ENCODE peak calls at places on chromosomes 11 and 22, in eight cellular contexts. W is posterior cingulate gyrus, G is GM04503, N is mucosa of descending colon, Q is SJSA1, O is mesenteric fat pad, E is astrocyte of the spinal cord, Z is NCI-H2081. I is an unnamed sample.

GRCh38 chr11:75790986-75791385 is 22.4 kb downstream of the DGAT2 start:
- DNase-seq in O (no peak), Z (no peak), W (no peak), G (no peak), Q (no peak), E (no peak), N (no peak), I (no peak)

GRCh38 chr11:125167292-125167953 is 2.9 kb downstream of the PKNOX2 start:
- DNase-seq in N (peak), G (no peak), W (no peak), E (peak), Z (no peak), Q (no peak), O (peak), I (no peak)

GRCh38 chr11:83676061-83676460 is 389.9 kb upstream of the CCDC90B start:
- DNase-seq in W (no peak), G (no peak), Z (no peak), N (no peak), E (no peak), O (no peak), Q (no peak), I (no peak)

GRCh38 chr22:31295831-31296230 is 3.5 kb upstream of the PIK3IP1 start:
- DNase-seq in G (no peak), O (no peak), E (no peak), W (no peak), Z (no peak), N (no peak), Q (no peak), I (no peak)

GRCh38 chr11:19344661-19345518 is 104.1 kb upstream of the E2F8 start:
- DNase-seq in Q (no peak), N (peak), G (no peak), Z (peak), E (peak), O (no peak), W (peak), I (no peak)

GRCh38 chr22:47678048-47678447 is 915.6 kb downstream of the TBC1D22A start:
- DNase-seq in E (no peak), Q (no peak), N (no peak), Z (no peak), W (no peak), G (no peak), O (no peak), I (no peak)

GRCh38 chr22:39144101-39144815 is 8.2 kb downstream of the CBX7 start:
- DNase-seq in O (no peak), E (peak), W (no peak), Q (peak), N (peak), G (no peak), Z (no peak), I (no peak)

GRCh38 chr11:31815743-31816466 is 4.8 kb upstream of the PAX6 start:
- DNase-seq in W (no peak), Z (no peak), G (no peak), N (no peak), O (no peak), E (no peak), Q (peak), I (no peak)

GRCh38 chr22:29481265-29482000 is 1.4 kb downstream of the NEFH start:
- DNase-seq in N (peak), G (no peak), E (no peak), O (no peak), W (no peak), Q (no peak), Z (no peak), I (no peak)

GRCh38 chr11:119188067-119188466 is 2.8 kb downstream of the NHERF4 start:
- DNase-seq in Q (no peak), N (no peak), G (no peak), E (no peak), O (no peak), Z (no peak), W (no peak), I (no peak)

GRCh38 chr11:3947084-3947483 is 91.6 kb downstream of the STIM1 start:
- DNase-seq in E (peak), W (no peak), O (no peak), Q (peak), Z (peak), G (no peak), N (no peak), I (no peak)

GRCh38 chr11:124039557-124039956 is 1.6 kb downstream of the OR10G7 start:
- DNase-seq in O (no peak), Z (no peak), E (no peak), N (no peak), W (no peak), G (no peak), Q (no peak), I (no peak)

GRCh38 chr11:31246451-31247165 is 122.9 kb downstream of the DCDC1 start:
- DNase-seq in Q (no peak), W (no peak), O (no peak), N (no peak), Z (no peak), G (no peak), E (peak), I (no peak)

GRCh38 chr11:58629857-58630256 is 7.4 kb downstream of the CNTF start:
- DNase-seq in E (peak), W (no peak), N (no peak), O (no peak), Q (peak), Z (peak), G (no peak), I (peak)

GRCh38 chr11:93905384-93905783 is 55.0 kb upstream of the VSTM5 start:
- DNase-seq in W (no peak), O (no peak), G (peak), Q (no peak), N (no peak), Z (no peak), E (peak), I (no peak)

GRCh38 chr22:49525366-49525765 is 302.3 kb downstream of the BRD1 start:
- DNase-seq in Q (no peak), E (no peak), O (no peak), N (no peak), G (no peak), Z (no peak), W (no peak), I (no peak)

GRCh38 chr11:27705873-27706820 is 5.9 kb upstream of the BDNF start:
- DNase-seq in E (no peak), O (no peak), G (no peak), Q (peak), Z (peak), N (no peak), W (no peak), I (no peak)

GRCh38 chr22:50544746-50545253 is 899 bp upstream of the KLHDC7B start:
- DNase-seq in E (no peak), Q (no peak), Z (no peak), O (no peak), G (no peak), W (no peak), N (peak), I (no peak)

GRCh38 chr11:75233688-75234295 is 6.8 kb upstream of the TPBGL start:
- DNase-seq in G (no peak), E (peak), W (no peak), N (no peak), O (no peak), Z (no peak), Q (peak), I (no peak)

GRCh38 chr11:75718406-75719088 is 909 bp downstream of the MOGAT2 start:
- DNase-seq in E (no peak), O (no peak), Z (no peak), W (no peak), N (no peak), Q (no peak), G (no peak), I (no peak)

GRCh38 chr22:48382197-48382596 is 1445.5 kb downstream of the BRD1 start:
- DNase-seq in E (no peak), N (no peak), Z (no peak), O (peak), W (no peak), G (no peak), Q (no peak), I (no peak)

GRCh38 chr11:115463606-115464005 is 40.6 kb downstream of the CADM1 start:
- DNase-seq in G (no peak), O (no peak), N (no peak), Z (peak), Q (no peak), E (no peak), W (no peak), I (no peak)

GRCh38 chr11:31690041-31690440 is 121.1 kb downstream of the PAX6 start:
- DNase-seq in N (no peak), E (peak), G (no peak), Z (no peak), W (no peak), O (no peak), Q (no peak), I (no peak)

GRCh38 chr11:12029738-12030363 is 21.4 kb upstream of the DKK3 start:
- DNase-seq in G (no peak), W (no peak), O (no peak), N (no peak), E (no peak), Q (peak), Z (no peak), I (no peak)

GRCh38 chr22:42889290-42889689 is 32.2 kb upstream of the ARFGAP3 start:
- DNase-seq in G (no peak), Q (no peak), O (no peak), Z (no peak), W (no peak), E (no peak), N (no peak), I (no peak)

GRCh38 chr22:17911312-17911705 is 113.1 kb downstream of the MICAL3 start:
- DNase-seq in N (no peak), O (no peak), Z (no peak), Q (no peak), E (no peak), G (no peak), W (no peak), I (no peak)

GRCh38 chr11:3094223-3094824 is 37.1 kb upstream of the CARS1 start:
- DNase-seq in N (no peak), G (no peak), W (no peak), Q (no peak), O (peak), Z (no peak), E (no peak), I (no peak)

GRCh38 chr22:34696557-34696956 is 369.4 kb upstream of the ISX start:
- DNase-seq in G (no peak), E (no peak), Z (no peak), N (no peak), O (no peak), Q (no peak), W (no peak), I (no peak)

GRCh38 chr11:73252577-73253191 is 19.5 kb upstream of the P2RY6 start:
- DNase-seq in Q (no peak), E (no peak), O (no peak), G (no peak), N (no peak), W (no peak), Z (no peak), I (no peak)

GRCh38 chr22:44544523-44545433 is 46.7 kb upstream of the RTL6 start:
- DNase-seq in Q (no peak), Z (no peak), W (no peak), O (peak), G (no peak), E (no peak), N (no peak), I (no peak)

GRCh38 chr11:14480716-14481115 is 18.9 kb downstream of the COPB1 start:
- DNase-seq in Z (no peak), W (no peak), Q (no peak), G (no peak), E (no peak), O (no peak), N (no peak), I (no peak)

GRCh38 chr22:48944433-48944755 is 883.3 kb downstream of the BRD1 start:
- DNase-seq in Z (no peak), G (no peak), O (no peak), E (no peak), Q (no peak), N (no peak), W (no peak), I (no peak)

GRCh38 chr11:92967178-92967577 is 2.3 kb upstream of the MTNR1B start:
- DNase-seq in Q (no peak), W (no peak), O (no peak), N (no peak), E (no peak), Z (no peak), G (no peak), I (no peak)

I was measured in AG09319.